ENCODE peak calls at places on chromosomes 3 and 15, in five cellular contexts. J is Kasumi-1, G is amniotic stem cell, R is hepatocyte, P is Panc1. U is an unnamed sample.
A peak's percentile ranks its signal among the peaks of the same experiment; 100 is the strongest.

GRCh38 chr15:99305761-99306505 is 54.7 kb downstream of the LRRC28 start:
- DNase-seq in J (no peak), R (peak; percentile 42), G (peak; percentile 23), P (no peak), U (peak; percentile 63)

GRCh38 chr3:71389911-71390573 is 193.5 kb downstream of the FOXP1 start:
- DNase-seq in J (peak; percentile 92), G (no peak), R (peak; percentile 42), P (no peak), U (peak; percentile 74)

GRCh38 chr3:188574885-188575284 is 420.9 kb downstream of the LPP start:
- DNase-seq in J (no peak), G (no peak), P (no peak), R (no peak), U (peak; percentile 23)

GRCh38 chr3:126266850-126267168 is 86.4 kb upstream of the ALDH1L1 start:
- DNase-seq in P (no peak), R (no peak), G (no peak), J (no peak), U (no peak)

GRCh38 chr15:101168463-101168824 is 83.4 kb downstream of the CHSY1 start:
- DNase-seq in G (no peak), P (no peak), R (no peak), J (no peak), U (no peak)

GRCh38 chr3:55697177-55697865 is 210.2 kb upstream of the WNT5A start:
- DNase-seq in P (no peak), J (no peak), R (no peak), G (no peak), U (no peak)

GRCh38 chr3:196971094-196971698 is 2.6 kb upstream of the PIGZ start:
- DNase-seq in P (no peak), R (no peak), G (no peak), J (no peak), U (no peak)

GRCh38 chr15:75235760-75236729 is 22.1 kb upstream of the GOLGA6C start:
- DNase-seq in J (no peak), R (no peak), P (no peak), G (no peak), U (no peak)

GRCh38 chr15:70703483-70703882 is 59.9 kb downstream of the UACA start:
- DNase-seq in G (no peak), R (peak; percentile 34), J (no peak), P (no peak), U (peak; percentile 38)

U was measured in left kidney.